ENCODE peak calls at places on chromosomes 2 and 18, in ten cellular contexts. One of them, this sample, is unnamed.

GRCh38 chr2:171172980-171173542 is 12.4 kb upstream of the TLK1 start:
- DNase-seq in left ventricle myocardium inferior: no peak
- DNase-seq in CD8-positive, alpha-beta T cell: no peak
- DNase-seq in HFF-Myc: no peak
- DNase-seq in fibroblast of mammary gland: peak
- DNase-seq in PC-3: no peak
- DNase-seq in GM23248: peak
- DNase-seq in effector memory CD4-positive, alpha-beta T cell: no peak
- DNase-seq in HuH-7.5: no peak
- DNase-seq in activated naive CD4-positive, alpha-beta T cell: no peak
- DNase-seq in this sample: no peak

GRCh38 chr2:216632952-216633615 is at the start of gene IGFBP2:
- DNase-seq in activated naive CD4-positive, alpha-beta T cell: no peak
- DNase-seq in GM23248: peak
- DNase-seq in left ventricle myocardium inferior: peak
- DNase-seq in CD8-positive, alpha-beta T cell: no peak
- DNase-seq in HuH-7.5: no peak
- DNase-seq in effector memory CD4-positive, alpha-beta T cell: no peak
- DNase-seq in HFF-Myc: no peak
- DNase-seq in PC-3: peak
- DNase-seq in fibroblast of mammary gland: no peak
- DNase-seq in this sample: peak

GRCh38 chr2:219171231-219171651 is 1.4 kb upstream of the SLC23A3 start:
- DNase-seq in effector memory CD4-positive, alpha-beta T cell: peak
- DNase-seq in HFF-Myc: peak
- DNase-seq in left ventricle myocardium inferior: peak
- DNase-seq in GM23248: peak
- DNase-seq in PC-3: peak
- DNase-seq in CD8-positive, alpha-beta T cell: no peak
- DNase-seq in HuH-7.5: peak
- DNase-seq in activated naive CD4-positive, alpha-beta T cell: no peak
- DNase-seq in fibroblast of mammary gland: peak
- DNase-seq in this sample: peak

GRCh38 chr18:32542221-32542798 is 71.6 kb upstream of the GAREM1 start:
- DNase-seq in HFF-Myc: no peak
- DNase-seq in GM23248: no peak
- DNase-seq in HuH-7.5: no peak
- DNase-seq in activated naive CD4-positive, alpha-beta T cell: no peak
- DNase-seq in PC-3: no peak
- DNase-seq in CD8-positive, alpha-beta T cell: no peak
- DNase-seq in left ventricle myocardium inferior: no peak
- DNase-seq in effector memory CD4-positive, alpha-beta T cell: no peak
- DNase-seq in fibroblast of mammary gland: peak
- DNase-seq in this sample: no peak

GRCh38 chr18:59140287-59140885 is 702 bp downstream of the SEC11C start:
- DNase-seq in effector memory CD4-positive, alpha-beta T cell: no peak
- DNase-seq in left ventricle myocardium inferior: no peak
- DNase-seq in activated naive CD4-positive, alpha-beta T cell: no peak
- DNase-seq in PC-3: peak
- DNase-seq in HFF-Myc: no peak
- DNase-seq in CD8-positive, alpha-beta T cell: peak
- DNase-seq in HuH-7.5: peak
- DNase-seq in fibroblast of mammary gland: peak
- DNase-seq in GM23248: peak
- DNase-seq in this sample: peak

GRCh38 chr2:162317910-162318279 is 589 bp downstream of the IFIH1 start:
- DNase-seq in left ventricle myocardium inferior: peak
- DNase-seq in activated naive CD4-positive, alpha-beta T cell: no peak
- DNase-seq in GM23248: peak
- DNase-seq in HuH-7.5: no peak
- DNase-seq in effector memory CD4-positive, alpha-beta T cell: peak
- DNase-seq in CD8-positive, alpha-beta T cell: peak
- DNase-seq in PC-3: peak
- DNase-seq in fibroblast of mammary gland: peak
- DNase-seq in HFF-Myc: no peak
- DNase-seq in this sample: peak

GRCh38 chr2:19754907-19755306 is 146.9 kb downstream of the TTC32 start:
- DNase-seq in CD8-positive, alpha-beta T cell: no peak
- DNase-seq in left ventricle myocardium inferior: no peak
- DNase-seq in activated naive CD4-positive, alpha-beta T cell: no peak
- DNase-seq in effector memory CD4-positive, alpha-beta T cell: no peak
- DNase-seq in HFF-Myc: no peak
- DNase-seq in HuH-7.5: no peak
- DNase-seq in PC-3: no peak
- DNase-seq in fibroblast of mammary gland: no peak
- DNase-seq in GM23248: peak
- DNase-seq in this sample: no peak

GRCh38 chr2:11699686-11700670 is 30.0 kb upstream of the NTSR2 start:
- DNase-seq in effector memory CD4-positive, alpha-beta T cell: no peak
- DNase-seq in HuH-7.5: no peak
- DNase-seq in fibroblast of mammary gland: no peak
- DNase-seq in PC-3: peak
- DNase-seq in left ventricle myocardium inferior: no peak
- DNase-seq in HFF-Myc: no peak
- DNase-seq in CD8-positive, alpha-beta T cell: no peak
- DNase-seq in GM23248: no peak
- DNase-seq in activated naive CD4-positive, alpha-beta T cell: no peak
- DNase-seq in this sample: no peak

GRCh38 chr2:105775809-105776559 is 31.3 kb downstream of the NCK2 start:
- DNase-seq in fibroblast of mammary gland: no peak
- DNase-seq in activated naive CD4-positive, alpha-beta T cell: no peak
- DNase-seq in left ventricle myocardium inferior: no peak
- DNase-seq in PC-3: no peak
- DNase-seq in HuH-7.5: no peak
- DNase-seq in effector memory CD4-positive, alpha-beta T cell: no peak
- DNase-seq in HFF-Myc: peak
- DNase-seq in GM23248: no peak
- DNase-seq in CD8-positive, alpha-beta T cell: no peak
- DNase-seq in this sample: no peak

GRCh38 chr18:10851824-10852225 is 297.5 kb downstream of the PIEZO2 start:
- DNase-seq in left ventricle myocardium inferior: no peak
- DNase-seq in GM23248: peak
- DNase-seq in effector memory CD4-positive, alpha-beta T cell: no peak
- DNase-seq in fibroblast of mammary gland: peak
- DNase-seq in PC-3: peak
- DNase-seq in HuH-7.5: peak
- DNase-seq in CD8-positive, alpha-beta T cell: no peak
- DNase-seq in HFF-Myc: peak
- DNase-seq in activated naive CD4-positive, alpha-beta T cell: no peak
- DNase-seq in this sample: no peak

GRCh38 chr2:5067816-5068215 is 624.4 kb upstream of the SOX11 start:
- DNase-seq in fibroblast of mammary gland: no peak
- DNase-seq in effector memory CD4-positive, alpha-beta T cell: no peak
- DNase-seq in HuH-7.5: no peak
- DNase-seq in HFF-Myc: no peak
- DNase-seq in PC-3: no peak
- DNase-seq in left ventricle myocardium inferior: no peak
- DNase-seq in GM23248: no peak
- DNase-seq in CD8-positive, alpha-beta T cell: no peak
- DNase-seq in activated naive CD4-positive, alpha-beta T cell: no peak
- DNase-seq in this sample: no peak

GRCh38 chr2:190589008-190589407 is 54.5 kb upstream of the NEMP2 start:
- DNase-seq in activated naive CD4-positive, alpha-beta T cell: no peak
- DNase-seq in left ventricle myocardium inferior: no peak
- DNase-seq in HFF-Myc: no peak
- DNase-seq in fibroblast of mammary gland: no peak
- DNase-seq in GM23248: no peak
- DNase-seq in CD8-positive, alpha-beta T cell: no peak
- DNase-seq in effector memory CD4-positive, alpha-beta T cell: no peak
- DNase-seq in PC-3: no peak
- DNase-seq in HuH-7.5: no peak
- DNase-seq in this sample: no peak

GRCh38 chr2:144512421-144513272 is 7.3 kb downstream of the ZEB2 start:
- DNase-seq in effector memory CD4-positive, alpha-beta T cell: no peak
- DNase-seq in GM23248: peak
- DNase-seq in left ventricle myocardium inferior: no peak
- DNase-seq in CD8-positive, alpha-beta T cell: no peak
- DNase-seq in HFF-Myc: no peak
- DNase-seq in PC-3: no peak
- DNase-seq in fibroblast of mammary gland: no peak
- DNase-seq in HuH-7.5: no peak
- DNase-seq in activated naive CD4-positive, alpha-beta T cell: no peak
- DNase-seq in this sample: no peak

GRCh38 chr2:84486436-84487115 is 27.5 kb upstream of the SUCLG1 start:
- DNase-seq in left ventricle myocardium inferior: no peak
- DNase-seq in effector memory CD4-positive, alpha-beta T cell: no peak
- DNase-seq in GM23248: peak
- DNase-seq in HFF-Myc: no peak
- DNase-seq in fibroblast of mammary gland: peak
- DNase-seq in CD8-positive, alpha-beta T cell: no peak
- DNase-seq in HuH-7.5: peak
- DNase-seq in activated naive CD4-positive, alpha-beta T cell: no peak
- DNase-seq in PC-3: peak
- DNase-seq in this sample: no peak

GRCh38 chr18:9901377-9901776 is 12.4 kb upstream of the VAPA start:
- DNase-seq in activated naive CD4-positive, alpha-beta T cell: no peak
- DNase-seq in effector memory CD4-positive, alpha-beta T cell: no peak
- DNase-seq in fibroblast of mammary gland: peak
- DNase-seq in GM23248: no peak
- DNase-seq in PC-3: no peak
- DNase-seq in HuH-7.5: no peak
- DNase-seq in left ventricle myocardium inferior: no peak
- DNase-seq in HFF-Myc: no peak
- DNase-seq in CD8-positive, alpha-beta T cell: no peak
- DNase-seq in this sample: no peak

GRCh38 chr18:48656176-48656575 is 117.3 kb downstream of the CTIF start:
- DNase-seq in activated naive CD4-positive, alpha-beta T cell: no peak
- DNase-seq in GM23248: no peak
- DNase-seq in HFF-Myc: no peak
- DNase-seq in HuH-7.5: no peak
- DNase-seq in fibroblast of mammary gland: no peak
- DNase-seq in CD8-positive, alpha-beta T cell: no peak
- DNase-seq in effector memory CD4-positive, alpha-beta T cell: no peak
- DNase-seq in left ventricle myocardium inferior: no peak
- DNase-seq in PC-3: no peak
- DNase-seq in this sample: no peak

GRCh38 chr18:75279381-75279780 is 68.8 kb downstream of the TSHZ1 start:
- DNase-seq in GM23248: no peak
- DNase-seq in activated naive CD4-positive, alpha-beta T cell: no peak
- DNase-seq in CD8-positive, alpha-beta T cell: no peak
- DNase-seq in HFF-Myc: no peak
- DNase-seq in fibroblast of mammary gland: no peak
- DNase-seq in HuH-7.5: no peak
- DNase-seq in PC-3: no peak
- DNase-seq in left ventricle myocardium inferior: no peak
- DNase-seq in effector memory CD4-positive, alpha-beta T cell: no peak
- DNase-seq in this sample: no peak

GRCh38 chr2:157364257-157364974 is 38.8 kb upstream of the ERMN start:
- DNase-seq in HFF-Myc: no peak
- DNase-seq in GM23248: peak
- DNase-seq in activated naive CD4-positive, alpha-beta T cell: no peak
- DNase-seq in effector memory CD4-positive, alpha-beta T cell: no peak
- DNase-seq in CD8-positive, alpha-beta T cell: no peak
- DNase-seq in HuH-7.5: no peak
- DNase-seq in left ventricle myocardium inferior: no peak
- DNase-seq in PC-3: no peak
- DNase-seq in fibroblast of mammary gland: no peak
- DNase-seq in this sample: no peak

GRCh38 chr2:191860760-191861466 is 14.0 kb upstream of the CAVIN2 start:
- DNase-seq in fibroblast of mammary gland: no peak
- DNase-seq in PC-3: no peak
- DNase-seq in GM23248: no peak
- DNase-seq in activated naive CD4-positive, alpha-beta T cell: no peak
- DNase-seq in CD8-positive, alpha-beta T cell: no peak
- DNase-seq in effector memory CD4-positive, alpha-beta T cell: no peak
- DNase-seq in left ventricle myocardium inferior: no peak
- DNase-seq in HuH-7.5: no peak
- DNase-seq in HFF-Myc: no peak
- DNase-seq in this sample: no peak

GRCh38 chr2:64035067-64035942 is 16.1 kb upstream of the VPS54 start:
- DNase-seq in GM23248: peak
- DNase-seq in CD8-positive, alpha-beta T cell: no peak
- DNase-seq in HuH-7.5: no peak
- DNase-seq in HFF-Myc: no peak
- DNase-seq in effector memory CD4-positive, alpha-beta T cell: no peak
- DNase-seq in activated naive CD4-positive, alpha-beta T cell: no peak
- DNase-seq in PC-3: peak
- DNase-seq in fibroblast of mammary gland: peak
- DNase-seq in left ventricle myocardium inferior: no peak
- DNase-seq in this sample: no peak

GRCh38 chr2:28294451-28294850 is 98.2 kb upstream of the FOSL2 start:
- DNase-seq in PC-3: peak
- DNase-seq in CD8-positive, alpha-beta T cell: no peak
- DNase-seq in GM23248: no peak
- DNase-seq in effector memory CD4-positive, alpha-beta T cell: no peak
- DNase-seq in activated naive CD4-positive, alpha-beta T cell: no peak
- DNase-seq in HFF-Myc: no peak
- DNase-seq in fibroblast of mammary gland: no peak
- DNase-seq in left ventricle myocardium inferior: no peak
- DNase-seq in HuH-7.5: no peak
- DNase-seq in this sample: no peak

GRCh38 chr2:172580544-172580943 is 24.7 kb downstream of the PDK1 start:
- DNase-seq in left ventricle myocardium inferior: no peak
- DNase-seq in effector memory CD4-positive, alpha-beta T cell: no peak
- DNase-seq in PC-3: no peak
- DNase-seq in HFF-Myc: no peak
- DNase-seq in HuH-7.5: no peak
- DNase-seq in CD8-positive, alpha-beta T cell: no peak
- DNase-seq in GM23248: no peak
- DNase-seq in fibroblast of mammary gland: no peak
- DNase-seq in activated naive CD4-positive, alpha-beta T cell: no peak
- DNase-seq in this sample: no peak

This sample was measured in WTC11.